ENCODE peak calls at places on chromosomes 3 and 15, in five cellular contexts. J is ovary; F is CD4-positive, CD25-positive, alpha-beta regulatory T cell; Q is amniotic stem cell; O is NCI-H1930. G is an unnamed sample.

GRCh38 chr3:133955892-133956291 is 60.2 kb upstream of the RAB6B start:
- DNase-seq in J (no peak), F (no peak), Q (no peak), O (no peak), G (peak; percentile 7)

GRCh38 chr15:76057332-76058000 is 2.3 kb upstream of the TMEM266 start:
- DNase-seq in J (no peak), F (peak; percentile 64), Q (no peak), O (no peak), G (no peak)

GRCh38 chr15:57671636-57672035 is 34.9 kb upstream of the POLR2M start:
- DNase-seq in J (no peak), F (no peak), Q (no peak), O (no peak), G (no peak)

GRCh38 chr3:177201707-177202397 is 4.6 kb upstream of the TBL1XR1 start:
- DNase-seq in J (no peak), F (peak; percentile 93), Q (no peak), O (no peak), G (peak; percentile 71)

GRCh38 chr15:31088672-31089360 is 12.7 kb downstream of the TRPM1 start:
- DNase-seq in J (no peak), F (no peak), Q (no peak), O (no peak), G (no peak)

GRCh38 chr3:155233213-155233612 is 60.3 kb downstream of the STRIT1 start:
- DNase-seq in J (peak; percentile 12), F (no peak), Q (no peak), O (no peak), G (no peak)

GRCh38 chr3:170585008-170585936 is 603 bp downstream of the SLC7A14 start:
- DNase-seq in J (no peak), F (no peak), Q (no peak), O (no peak), G (no peak)

GRCh38 chr15:66294157-66294931 is 976 bp downstream of the DIS3L start:
- DNase-seq in J (no peak), F (peak; percentile 60), Q (no peak), O (no peak), G (no peak)

GRCh38 chr15:50959717-50960116 is 51.2 kb downstream of the AP4E1 start:
- DNase-seq in J (no peak), F (no peak), Q (no peak), O (no peak), G (no peak)

GRCh38 chr3:124610130-124610529 is 120.1 kb upstream of the UMPS start:
- DNase-seq in J (no peak), F (no peak), Q (no peak), O (no peak), G (no peak)

GRCh38 chr3:89059201-89059600 is 48.2 kb upstream of the EPHA3 start:
- DNase-seq in J (no peak), F (no peak), Q (no peak), O (no peak), G (no peak)

GRCh38 chr3:53744351-53744750 is 101.9 kb downstream of the CHDH start:
- DNase-seq in J (no peak), F (no peak), Q (no peak), O (no peak), G (no peak)

GRCh38 chr3:72182206-72182605 is 397.3 kb upstream of the PROK2 start:
- DNase-seq in J (no peak), F (no peak), Q (no peak), O (no peak), G (no peak)

GRCh38 chr3:9793161-9793781 is 389 bp downstream of the ARPC4 start:
- DNase-seq in J (no peak), F (peak; percentile 49), Q (peak; percentile 20), O (no peak), G (no peak)

GRCh38 chr3:195041871-195042740 is 228.9 kb downstream of the XXYLT1 start:
- DNase-seq in J (no peak), F (no peak), Q (no peak), O (no peak), G (no peak)

GRCh38 chr3:169295126-169295525 is 368.4 kb downstream of the MECOM start:
- DNase-seq in J (no peak), F (peak; percentile 17), Q (no peak), O (no peak), G (no peak)

G was measured in RWPE2.